ENCODE peak calls at places on chromosomes 5 and 9, in four cellular contexts. V, C, R and G are unnamed samples.

GRCh38 chr5:149832636-149833035 is 102.5 kb downstream of the PPARGC1B start:
- DNase-seq in C (no peak), R (no peak), V (no peak), G (no peak)

GRCh38 chr5:127392762-127393161 is 102.2 kb downstream of the MEGF10 start:
- DNase-seq in R (no peak), V (no peak), C (no peak), G (no peak)

GRCh38 chr9:98168153-98168780 is 24.2 kb downstream of the CORO2A start:
- DNase-seq in R (no peak), C (no peak), V (no peak), G (no peak)

GRCh38 chr5:68419637-68420452 is 204.3 kb downstream of the PIK3R1 start:
- DNase-seq in C (peak; percentile 74), V (no peak), R (no peak), G (no peak)

GRCh38 chr5:2251751-2252150 is 369.0 kb upstream of the IRX4 start:
- DNase-seq in V (no peak), R (no peak), C (no peak), G (no peak)

GRCh38 chr9:91948423-91949292 is 1.4 kb downstream of the ROR2 start:
- DNase-seq in C (peak; percentile 78), R (peak; percentile 81), V (peak; percentile 56), G (no peak)

GRCh38 chr5:91049112-91049511 is 334.0 kb downstream of the ARRDC3 start:
- DNase-seq in C (no peak), V (peak; percentile 77), R (no peak), G (no peak)

GRCh38 chr5:116573617-116574431 is 799 bp downstream of the SEMA6A start:
- DNase-seq in C (no peak), V (peak; percentile 7), R (no peak), G (no peak)

GRCh38 chr5:173954671-173955605 is 34.0 kb upstream of the C5orf47 start:
- DNase-seq in C (no peak), V (no peak), R (no peak), G (no peak)

DNA sequence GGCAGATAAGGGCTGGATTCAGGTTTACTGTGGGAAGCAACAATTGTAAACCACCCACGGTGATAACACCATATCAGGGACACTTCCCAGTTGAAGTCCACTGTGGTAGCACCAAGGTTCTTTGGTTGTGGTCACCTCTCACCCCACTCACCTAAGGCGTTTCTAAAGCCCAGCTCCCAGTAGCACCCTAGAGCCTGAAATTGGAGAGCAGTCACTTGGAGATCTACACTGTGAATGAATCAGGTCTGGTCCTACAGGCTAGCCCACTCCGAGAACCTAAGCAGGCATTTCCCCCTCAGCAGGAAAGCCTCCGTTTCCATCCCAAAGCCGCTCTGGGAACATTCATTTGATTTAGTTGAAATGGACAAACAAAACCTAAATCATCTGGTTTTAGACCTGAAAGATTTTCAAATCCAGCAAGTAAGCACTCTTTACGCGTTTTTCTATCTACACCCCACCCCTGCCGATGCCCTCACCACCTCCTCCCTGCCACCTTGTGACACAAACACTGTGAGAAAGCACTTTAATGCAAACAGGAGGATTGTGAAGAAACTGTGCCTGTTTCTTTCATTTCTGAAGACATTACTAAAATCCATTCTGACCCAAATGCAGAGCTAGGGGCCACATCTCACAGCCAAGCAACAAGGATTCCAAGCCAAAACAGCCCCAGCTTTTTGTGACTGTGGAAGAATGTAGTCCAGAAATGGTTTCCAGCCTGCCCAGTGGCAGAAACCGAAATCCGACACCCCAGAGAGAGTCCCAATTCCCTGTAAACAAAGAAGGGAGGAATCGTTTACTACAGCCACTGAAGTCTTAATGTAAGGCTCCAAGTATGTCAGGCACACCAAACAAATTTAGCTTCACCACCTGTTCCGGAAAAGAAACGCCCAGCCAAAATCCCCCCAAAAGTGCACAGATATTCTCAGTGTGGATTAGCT is 191.0 kb downstream of the TTC39B start:
- DNase-seq in V (no peak), R (no peak), C (no peak), G (no peak)
- TF ChIP-seq RNF2 in V (no peak), R (no peak), C (no peak), G (no peak)

DNA sequence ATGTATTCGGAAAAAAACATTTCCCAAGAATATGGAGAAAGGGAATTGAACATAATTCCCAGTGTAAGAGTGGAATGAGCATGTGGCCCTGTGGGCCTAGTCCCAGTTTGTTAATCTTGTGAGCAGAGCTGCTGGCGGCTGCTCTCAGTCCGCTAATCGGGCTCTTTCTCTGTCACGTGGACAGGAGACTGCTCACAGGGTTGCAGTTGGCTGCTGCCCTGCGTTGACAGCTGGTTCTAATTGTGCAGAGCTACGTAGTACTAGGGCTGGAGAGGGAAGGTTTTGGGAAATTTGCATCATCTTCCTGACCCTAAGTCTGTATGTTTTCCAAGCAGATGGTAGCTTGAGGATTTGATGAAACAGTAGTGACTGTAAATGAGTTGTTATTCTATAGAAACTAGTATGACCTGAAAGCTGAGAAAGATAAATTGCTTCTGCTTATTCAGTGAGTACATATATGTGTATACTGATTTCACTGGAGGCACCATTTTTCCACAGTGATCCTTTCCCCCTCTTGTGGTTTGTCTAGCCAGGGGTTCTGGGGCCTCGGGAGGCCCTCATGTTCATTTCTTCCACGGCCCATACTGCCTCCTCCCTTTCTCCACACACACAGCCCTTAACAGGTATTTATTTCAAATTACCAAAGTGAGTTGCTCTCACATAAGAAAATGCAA is 100.6 kb downstream of the ANGPTL2 start:
- DNase-seq in C (no peak), R (no peak), V (no peak), G (no peak)
- TF ChIP-seq RNF2 in C (no peak), R (no peak), V (no peak), G (no peak)

DNA sequence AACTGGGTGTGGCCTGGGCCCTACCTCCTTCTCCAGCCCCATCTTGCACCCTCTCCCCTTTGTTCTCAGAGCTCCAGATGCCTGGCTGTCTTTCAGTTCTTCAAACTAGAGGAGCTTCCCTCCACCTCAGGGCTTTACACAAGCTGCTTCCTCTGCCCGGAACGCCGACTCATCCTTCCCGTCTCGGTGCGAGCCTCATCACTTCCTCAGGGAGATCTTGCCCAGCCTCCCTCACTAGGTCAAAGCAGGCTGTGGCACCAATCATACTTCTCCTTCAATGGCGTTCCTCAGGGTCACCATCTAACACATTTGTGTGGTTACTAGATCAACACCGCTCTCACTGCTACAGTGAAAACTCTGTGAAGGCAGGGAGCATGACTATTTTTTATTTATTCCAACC is 56.2 kb upstream of the ZSWIM6 start:
- DNase-seq in V (peak; percentile 61), R (no peak), C (no peak), G (no peak)
- TF ChIP-seq RNF2 in V (no peak), R (no peak), C (no peak), G (no peak)

GRCh38 chr9:126123927-126124326 is 202.7 kb upstream of the MVB12B start:
- DNase-seq in V (no peak), C (no peak), R (peak; percentile 14), G (no peak)
- TF ChIP-seq RNF2 in V (no peak), C (no peak), R (no peak), G (no peak)